ENCODE peak calls at places on chromosomes 6 and 20, in ten cellular contexts. U is Caki2; B is stimulated activated CD4-positive, alpha-beta T cell treated with anti-CD3 and anti-CD28 coated beads, Interleukin-1b, Interleukin-23, amount 100 ng/mL, for 1 hour; Y is heart left ventricle; Q is HTR-8/SVneo; H is effector memory CD8-positive, alpha-beta T cell; M is C1 segment of cervical spinal cord; Z is fibroblast of pulmonary artery; J is NCI-H460; R is H54. T is an unnamed sample.

GRCh38 chr20:8608470-8608869 is 460.4 kb upstream of the PLCB4 start:
- DNase-seq in R (no peak), M (no peak), Q (no peak), Y (no peak), B (no peak), U (no peak), J (no peak), Z (no peak), H (no peak), T (no peak)

GRCh38 chr6:100665041-100665380 is 200.3 kb upstream of the SIM1 start:
- DNase-seq in U (no peak), Y (no peak), H (no peak), B (no peak), Z (no peak), R (no peak), J (no peak), Q (no peak), M (no peak), T (no peak)

GRCh38 chr6:28982476-28983266 is 22.4 kb downstream of the ZNF311 start:
- DNase-seq in M (no peak), B (no peak), Y (no peak), U (peak), H (peak), R (no peak), J (peak), Q (peak), Z (peak), T (no peak)

GRCh38 chr6:133114973-133115372 is 126.2 kb upstream of the EYA4 start:
- DNase-seq in M (no peak), J (no peak), R (no peak), U (peak), Z (no peak), Q (no peak), Y (no peak), H (no peak), B (no peak), T (no peak)

GRCh38 chr6:11868392-11868791 is 89.8 kb upstream of the ADTRP start:
- DNase-seq in M (no peak), U (no peak), Y (no peak), Z (no peak), R (no peak), B (no peak), J (no peak), H (no peak), Q (no peak), T (no peak)

GRCh38 chr20:3686867-3687321 is 5.1 kb upstream of the ADAM33 start:
- DNase-seq in M (peak), Z (peak), H (no peak), Y (peak), Q (peak), J (peak), B (no peak), R (peak), U (peak), T (no peak)

GRCh38 chr6:42710316-42710715 is 12.1 kb downstream of the PRPH2 start:
- DNase-seq in Y (no peak), M (no peak), R (no peak), B (no peak), H (no peak), J (no peak), Q (no peak), U (no peak), Z (peak), T (no peak)

GRCh38 chr20:64049060-64049886 is at the start of gene SOX18:
- DNase-seq in J (no peak), U (no peak), H (no peak), R (no peak), B (no peak), Q (no peak), Z (peak), M (no peak), Y (no peak), T (no peak)

GRCh38 chr6:157221049-157221816 is 102.1 kb downstream of the TMEM242 start:
- DNase-seq in H (peak), M (peak), B (peak), J (peak), Y (peak), R (peak), U (peak), Z (peak), Q (peak), T (peak)